ENCODE peak calls at places on chromosomes 7 and 10, in nine cellular contexts. One of them, this sample, is unnamed.

GRCh38 chr10:71372882-71373495 is 23.7 kb upstream of the CDH23 start:
- DNase-seq in transverse colon: no peak
- DNase-seq in IMR-90: no peak
- DNase-seq in B cell: peak; percentile 58
- DNase-seq in tibial artery: no peak
- DNase-seq in BJ: no peak
- DNase-seq in kidney epithelial cell: no peak
- DNase-seq in sigmoid colon: no peak
- DNase-seq in GM12865: peak; percentile 77
- DNase-seq in this sample: no peak

GRCh38 chr7:2872296-2872874 is 28.3 kb upstream of the GNA12 start:
- DNase-seq in transverse colon: no peak
- DNase-seq in IMR-90: no peak
- DNase-seq in B cell: peak; percentile 6
- DNase-seq in tibial artery: no peak
- DNase-seq in BJ: no peak
- DNase-seq in kidney epithelial cell: no peak
- DNase-seq in sigmoid colon: no peak
- DNase-seq in GM12865: no peak
- DNase-seq in this sample: no peak

GRCh38 chr7:98998821-98999725 is 120.7 kb downstream of the TRRAP start:
- DNase-seq in transverse colon: no peak
- DNase-seq in IMR-90: no peak
- DNase-seq in B cell: no peak
- DNase-seq in tibial artery: no peak
- DNase-seq in BJ: no peak
- DNase-seq in kidney epithelial cell: no peak
- DNase-seq in sigmoid colon: no peak
- DNase-seq in GM12865: no peak
- DNase-seq in this sample: no peak

GRCh38 chr10:127196227-127196954 is at the start of gene INSYN2A:
- DNase-seq in transverse colon: peak; percentile 27
- DNase-seq in IMR-90: peak; percentile 44
- DNase-seq in B cell: peak; percentile 32
- DNase-seq in tibial artery: no peak
- DNase-seq in BJ: no peak
- DNase-seq in kidney epithelial cell: no peak
- DNase-seq in sigmoid colon: no peak
- DNase-seq in GM12865: no peak
- DNase-seq in this sample: peak; percentile 29

GRCh38 chr7:133290041-133290440 is 37.2 kb downstream of the EXOC4 start:
- DNase-seq in transverse colon: no peak
- DNase-seq in IMR-90: peak; percentile 50
- DNase-seq in B cell: no peak
- DNase-seq in tibial artery: no peak
- DNase-seq in BJ: no peak
- DNase-seq in kidney epithelial cell: no peak
- DNase-seq in sigmoid colon: no peak
- DNase-seq in GM12865: no peak
- DNase-seq in this sample: peak; percentile 33

GRCh38 chr7:139602143-139602722 is 78.7 kb downstream of the CLEC2L start:
- DNase-seq in transverse colon: no peak
- DNase-seq in IMR-90: peak; percentile 42
- DNase-seq in B cell: no peak
- DNase-seq in tibial artery: no peak
- DNase-seq in BJ: no peak
- DNase-seq in kidney epithelial cell: peak; percentile 10
- DNase-seq in sigmoid colon: no peak
- DNase-seq in GM12865: peak; percentile 48
- DNase-seq in this sample: peak; percentile 24

GRCh38 chr10:1205450-1206030 is 149.4 kb downstream of the WDR37 start:
- DNase-seq in transverse colon: no peak
- DNase-seq in IMR-90: no peak
- DNase-seq in B cell: no peak
- DNase-seq in tibial artery: no peak
- DNase-seq in BJ: no peak
- DNase-seq in kidney epithelial cell: no peak
- DNase-seq in sigmoid colon: no peak
- DNase-seq in GM12865: no peak
- DNase-seq in this sample: no peak

GRCh38 chr10:47179291-47179647 is 120.7 kb upstream of the GDF10 start:
- DNase-seq in transverse colon: no peak
- DNase-seq in IMR-90: no peak
- DNase-seq in B cell: no peak
- DNase-seq in tibial artery: no peak
- DNase-seq in BJ: no peak
- DNase-seq in kidney epithelial cell: no peak
- DNase-seq in sigmoid colon: no peak
- DNase-seq in GM12865: no peak
- DNase-seq in this sample: no peak

GRCh38 chr10:15439381-15439837 is 68.3 kb upstream of the FAM171A1 start:
- DNase-seq in transverse colon: peak; percentile 19
- DNase-seq in IMR-90: peak; percentile 11
- DNase-seq in B cell: no peak
- DNase-seq in tibial artery: peak; percentile 36
- DNase-seq in BJ: no peak
- DNase-seq in kidney epithelial cell: no peak
- DNase-seq in sigmoid colon: peak; percentile 70
- DNase-seq in GM12865: no peak
- DNase-seq in this sample: peak; percentile 41

GRCh38 chr10:27100800-27101347 is 580 bp upstream of the ANKRD26 start:
- DNase-seq in transverse colon: no peak
- DNase-seq in IMR-90: no peak
- DNase-seq in B cell: no peak
- DNase-seq in tibial artery: no peak
- DNase-seq in BJ: no peak
- DNase-seq in kidney epithelial cell: no peak
- DNase-seq in sigmoid colon: no peak
- DNase-seq in GM12865: no peak
- DNase-seq in this sample: no peak

GRCh38 chr7:118845787-118846186 is 621.3 kb downstream of the ANKRD7 start:
- DNase-seq in transverse colon: no peak
- DNase-seq in IMR-90: no peak
- DNase-seq in B cell: no peak
- DNase-seq in tibial artery: no peak
- DNase-seq in BJ: no peak
- DNase-seq in kidney epithelial cell: no peak
- DNase-seq in sigmoid colon: no peak
- DNase-seq in GM12865: no peak
- DNase-seq in this sample: no peak

GRCh38 chr7:18145160-18145559 is 117.5 kb upstream of the PRPS1L1 start:
- DNase-seq in transverse colon: no peak
- DNase-seq in IMR-90: no peak
- DNase-seq in B cell: no peak
- DNase-seq in tibial artery: no peak
- DNase-seq in BJ: no peak
- DNase-seq in kidney epithelial cell: no peak
- DNase-seq in sigmoid colon: no peak
- DNase-seq in GM12865: no peak
- DNase-seq in this sample: no peak

GRCh38 chr7:444606-445005 is 75.0 kb downstream of the PDGFA start:
- DNase-seq in transverse colon: no peak
- DNase-seq in IMR-90: no peak
- DNase-seq in B cell: no peak
- DNase-seq in tibial artery: no peak
- DNase-seq in BJ: no peak
- DNase-seq in kidney epithelial cell: no peak
- DNase-seq in sigmoid colon: no peak
- DNase-seq in GM12865: no peak
- DNase-seq in this sample: no peak

GRCh38 chr7:148729984-148730733 is 31.5 kb downstream of the CUL1 start:
- DNase-seq in transverse colon: no peak
- DNase-seq in IMR-90: peak; percentile 80
- DNase-seq in B cell: no peak
- DNase-seq in tibial artery: no peak
- DNase-seq in BJ: no peak
- DNase-seq in kidney epithelial cell: no peak
- DNase-seq in sigmoid colon: no peak
- DNase-seq in GM12865: no peak
- DNase-seq in this sample: peak; percentile 25

GRCh38 chr7:116182023-116182422 is 28.3 kb upstream of the TES start:
- DNase-seq in transverse colon: no peak
- DNase-seq in IMR-90: no peak
- DNase-seq in B cell: no peak
- DNase-seq in tibial artery: no peak
- DNase-seq in BJ: no peak
- DNase-seq in kidney epithelial cell: no peak
- DNase-seq in sigmoid colon: no peak
- DNase-seq in GM12865: no peak
- DNase-seq in this sample: no peak

GRCh38 chr10:102713814-102714620 is at the start of gene ARL3:
- DNase-seq in transverse colon: peak; percentile 98
- DNase-seq in IMR-90: peak; percentile 98
- DNase-seq in B cell: peak; percentile 94
- DNase-seq in tibial artery: peak; percentile 98
- DNase-seq in BJ: peak; percentile 87
- DNase-seq in kidney epithelial cell: peak; percentile 94
- DNase-seq in sigmoid colon: peak; percentile 99
- DNase-seq in GM12865: peak; percentile 99
- DNase-seq in this sample: peak; percentile 97
- TF ChIP-seq CTCF in transverse colon: peak; percentile 54
- TF ChIP-seq CTCF in IMR-90: peak; percentile 41
- TF ChIP-seq CTCF in B cell: peak; percentile 72
- TF ChIP-seq CTCF in tibial artery: no peak
- TF ChIP-seq CTCF in BJ: peak; percentile 67
- TF ChIP-seq CTCF in kidney epithelial cell: peak; percentile 39
- TF ChIP-seq CTCF in sigmoid colon: peak; percentile 69
- TF ChIP-seq CTCF in GM12865: peak; percentile 63
- TF ChIP-seq CTCF in this sample: peak; percentile 56

DNA sequence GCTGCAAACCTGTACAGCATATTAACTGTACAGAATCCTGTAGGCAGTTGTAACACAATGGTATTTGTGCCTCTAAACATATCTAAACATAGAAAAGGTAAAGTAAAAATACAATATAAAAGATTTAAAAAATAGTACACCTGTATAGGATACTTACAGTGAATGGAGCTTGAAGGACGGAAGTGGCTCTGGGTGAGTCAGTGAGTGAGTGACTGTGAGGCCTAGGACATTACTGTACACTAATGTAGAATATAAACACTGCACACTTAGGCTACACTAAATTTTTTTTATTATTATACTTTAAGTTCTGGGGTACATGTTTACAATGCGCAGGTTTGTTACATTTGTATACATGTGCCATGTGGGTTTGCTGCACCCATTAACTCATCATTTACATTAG is 97.3 kb upstream of the STK17A start:
- DNase-seq in transverse colon: no peak
- DNase-seq in IMR-90: no peak
- DNase-seq in B cell: no peak
- DNase-seq in tibial artery: no peak
- DNase-seq in BJ: no peak
- DNase-seq in kidney epithelial cell: no peak
- DNase-seq in sigmoid colon: no peak
- DNase-seq in GM12865: no peak
- DNase-seq in this sample: no peak
- TF ChIP-seq CTCF in transverse colon: no peak
- TF ChIP-seq CTCF in IMR-90: no peak
- TF ChIP-seq CTCF in B cell: no peak
- TF ChIP-seq CTCF in tibial artery: no peak
- TF ChIP-seq CTCF in BJ: no peak
- TF ChIP-seq CTCF in kidney epithelial cell: no peak
- TF ChIP-seq CTCF in sigmoid colon: no peak
- TF ChIP-seq CTCF in GM12865: no peak
- TF ChIP-seq CTCF in this sample: no peak

GRCh38 chr10:61481597-61481996 is 28.4 kb upstream of the TMEM26 start:
- DNase-seq in transverse colon: no peak
- DNase-seq in IMR-90: no peak
- DNase-seq in B cell: no peak
- DNase-seq in tibial artery: no peak
- DNase-seq in BJ: no peak
- DNase-seq in kidney epithelial cell: no peak
- DNase-seq in sigmoid colon: no peak
- DNase-seq in GM12865: no peak
- DNase-seq in this sample: no peak

GRCh38 chr10:61476529-61476928 is 23.3 kb upstream of the TMEM26 start:
- DNase-seq in transverse colon: no peak
- DNase-seq in IMR-90: no peak
- DNase-seq in B cell: no peak
- DNase-seq in tibial artery: no peak
- DNase-seq in BJ: no peak
- DNase-seq in kidney epithelial cell: no peak
- DNase-seq in sigmoid colon: no peak
- DNase-seq in GM12865: no peak
- DNase-seq in this sample: no peak

GRCh38 chr10:61480226-61480625 is 27.0 kb upstream of the TMEM26 start:
- DNase-seq in transverse colon: no peak
- DNase-seq in IMR-90: no peak
- DNase-seq in B cell: no peak
- DNase-seq in tibial artery: no peak
- DNase-seq in BJ: no peak
- DNase-seq in kidney epithelial cell: no peak
- DNase-seq in sigmoid colon: no peak
- DNase-seq in GM12865: no peak
- DNase-seq in this sample: no peak

GRCh38 chr10:61477469-61477868 is 24.3 kb upstream of the TMEM26 start:
- DNase-seq in transverse colon: no peak
- DNase-seq in IMR-90: no peak
- DNase-seq in B cell: no peak
- DNase-seq in tibial artery: no peak
- DNase-seq in BJ: no peak
- DNase-seq in kidney epithelial cell: no peak
- DNase-seq in sigmoid colon: no peak
- DNase-seq in GM12865: no peak
- DNase-seq in this sample: no peak

DNA sequence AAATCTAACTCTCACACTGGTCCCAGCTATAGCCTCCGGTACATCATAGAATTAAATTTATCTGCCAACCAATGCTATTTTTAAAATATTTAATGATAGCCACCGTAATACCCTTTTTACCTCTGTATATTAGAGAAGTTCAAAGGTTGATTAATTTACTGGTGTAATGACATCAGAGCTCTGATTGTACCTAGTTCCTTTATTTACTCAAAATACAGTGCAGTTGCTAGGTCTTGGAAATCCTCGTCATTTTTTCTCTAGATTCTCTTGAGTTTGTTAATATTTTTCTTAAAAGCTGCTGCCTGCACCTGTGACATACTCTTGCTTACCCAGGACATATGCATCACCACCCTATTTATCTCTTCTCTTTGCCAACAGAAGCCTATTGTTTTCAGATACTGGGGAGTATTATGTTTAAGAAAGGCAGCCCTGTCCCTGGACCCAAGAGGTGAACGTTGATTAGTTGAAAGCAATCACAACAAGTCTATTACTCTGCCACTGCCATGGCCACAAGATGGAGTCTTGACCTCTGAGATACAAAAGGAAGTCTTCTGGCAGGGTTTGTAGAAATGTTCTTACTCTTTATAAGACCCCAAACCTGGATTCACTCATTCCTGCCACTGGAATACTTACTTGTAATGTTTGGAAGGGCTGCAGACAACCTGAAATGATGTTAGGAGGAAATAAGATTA is 25.6 kb upstream of the TMEM26 start:
- DNase-seq in transverse colon: no peak
- DNase-seq in IMR-90: no peak
- DNase-seq in B cell: no peak
- DNase-seq in tibial artery: no peak
- DNase-seq in BJ: no peak
- DNase-seq in kidney epithelial cell: no peak
- DNase-seq in sigmoid colon: no peak
- DNase-seq in GM12865: no peak
- DNase-seq in this sample: no peak
- TF ChIP-seq CTCF in transverse colon: no peak
- TF ChIP-seq CTCF in IMR-90: no peak
- TF ChIP-seq CTCF in B cell: no peak
- TF ChIP-seq CTCF in tibial artery: no peak
- TF ChIP-seq CTCF in BJ: no peak
- TF ChIP-seq CTCF in kidney epithelial cell: peak; percentile 3
- TF ChIP-seq CTCF in sigmoid colon: no peak
- TF ChIP-seq CTCF in GM12865: no peak
- TF ChIP-seq CTCF in this sample: peak; percentile 15

GRCh38 chr7:97418312-97418711 is 300.8 kb downstream of the SDHAF3 start:
- DNase-seq in transverse colon: no peak
- DNase-seq in IMR-90: no peak
- DNase-seq in B cell: no peak
- DNase-seq in tibial artery: no peak
- DNase-seq in BJ: no peak
- DNase-seq in kidney epithelial cell: no peak
- DNase-seq in sigmoid colon: no peak
- DNase-seq in GM12865: peak; percentile 1
- DNase-seq in this sample: no peak
- TF ChIP-seq CTCF in transverse colon: no peak
- TF ChIP-seq CTCF in IMR-90: no peak
- TF ChIP-seq CTCF in B cell: no peak
- TF ChIP-seq CTCF in tibial artery: no peak
- TF ChIP-seq CTCF in BJ: no peak
- TF ChIP-seq CTCF in kidney epithelial cell: no peak
- TF ChIP-seq CTCF in sigmoid colon: no peak
- TF ChIP-seq CTCF in GM12865: no peak
- TF ChIP-seq CTCF in this sample: no peak